ENCODE peak calls at places on chromosomes 13 and 19, in nine cellular contexts. One of them, this sample, is unnamed.
A peak's percentile ranks its signal among the peaks of the same experiment; 100 is the strongest.

GRCh38 chr13:110767476-110767875 is 54.0 kb downstream of the ING1 start:
- DNase-seq in T-helper 9 cell: no peak
- DNase-seq in lung microvascular endothelial cell: no peak
- DNase-seq in nephron progenitor cell: no peak
- DNase-seq in cardiac septum: no peak
- DNase-seq in NCI-H2029: no peak
- DNase-seq in HT-29: no peak
- DNase-seq in ovary: no peak
- DNase-seq in A172: no peak
- DNase-seq in this sample: no peak

GRCh38 chr13:79457948-79458347 is 23.0 kb upstream of the NDFIP2 start:
- DNase-seq in cardiac septum: no peak
- DNase-seq in HT-29: no peak
- DNase-seq in ovary: no peak
- DNase-seq in NCI-H2029: no peak
- DNase-seq in nephron progenitor cell: no peak
- DNase-seq in T-helper 9 cell: no peak
- DNase-seq in lung microvascular endothelial cell: peak; percentile 26
- DNase-seq in A172: no peak
- DNase-seq in this sample: no peak

GRCh38 chr13:94858856-94859811 is 146.8 kb upstream of the SOX21 start:
- DNase-seq in HT-29: no peak
- DNase-seq in NCI-H2029: no peak
- DNase-seq in cardiac septum: no peak
- DNase-seq in A172: no peak
- DNase-seq in nephron progenitor cell: peak; percentile 3
- DNase-seq in T-helper 9 cell: no peak
- DNase-seq in lung microvascular endothelial cell: peak; percentile 100
- DNase-seq in ovary: peak; percentile 75
- DNase-seq in this sample: no peak

GRCh38 chr19:888615-889385 is 4.2 kb downstream of the MED16 start:
- DNase-seq in cardiac septum: no peak
- DNase-seq in A172: no peak
- DNase-seq in ovary: no peak
- DNase-seq in HT-29: no peak
- DNase-seq in NCI-H2029: no peak
- DNase-seq in T-helper 9 cell: peak; percentile 47
- DNase-seq in lung microvascular endothelial cell: no peak
- DNase-seq in nephron progenitor cell: no peak
- DNase-seq in this sample: no peak

GRCh38 chr19:33063356-33064116 is 1.2 kb downstream of the RHPN2 start:
- DNase-seq in nephron progenitor cell: peak; percentile 22
- DNase-seq in A172: no peak
- DNase-seq in NCI-H2029: peak; percentile 70
- DNase-seq in HT-29: peak; percentile 95
- DNase-seq in cardiac septum: no peak
- DNase-seq in T-helper 9 cell: no peak
- DNase-seq in ovary: peak; percentile 26
- DNase-seq in lung microvascular endothelial cell: peak; percentile 11
- DNase-seq in this sample: peak; percentile 27

GRCh38 chr19:35041548-35042055 is at the start of gene HPN:
- DNase-seq in NCI-H2029: peak; percentile 51
- DNase-seq in ovary: no peak
- DNase-seq in lung microvascular endothelial cell: no peak
- DNase-seq in A172: no peak
- DNase-seq in cardiac septum: no peak
- DNase-seq in T-helper 9 cell: no peak
- DNase-seq in HT-29: no peak
- DNase-seq in nephron progenitor cell: peak; percentile 32
- DNase-seq in this sample: no peak

GRCh38 chr19:44626067-44626624 is 12.8 kb downstream of the IGSF23 start:
- DNase-seq in A172: peak; percentile 97
- DNase-seq in ovary: no peak
- DNase-seq in cardiac septum: no peak
- DNase-seq in HT-29: peak; percentile 94
- DNase-seq in NCI-H2029: no peak
- DNase-seq in T-helper 9 cell: no peak
- DNase-seq in nephron progenitor cell: no peak
- DNase-seq in lung microvascular endothelial cell: peak; percentile 97
- DNase-seq in this sample: no peak

GRCh38 chr13:27968316-27969072 is 621 bp downstream of the CDX2 start:
- DNase-seq in nephron progenitor cell: peak; percentile 67
- DNase-seq in HT-29: peak; percentile 40
- DNase-seq in T-helper 9 cell: no peak
- DNase-seq in lung microvascular endothelial cell: no peak
- DNase-seq in ovary: no peak
- DNase-seq in A172: no peak
- DNase-seq in NCI-H2029: peak; percentile 11
- DNase-seq in cardiac septum: no peak
- DNase-seq in this sample: peak; percentile 43

GRCh38 chr13:114131581-114132418 is 623 bp downstream of the RASA3 start:
- DNase-seq in cardiac septum: no peak
- DNase-seq in ovary: no peak
- DNase-seq in T-helper 9 cell: no peak
- DNase-seq in HT-29: peak; percentile 56
- DNase-seq in A172: no peak
- DNase-seq in lung microvascular endothelial cell: peak; percentile 51
- DNase-seq in NCI-H2029: no peak
- DNase-seq in nephron progenitor cell: no peak
- DNase-seq in this sample: no peak

GRCh38 chr19:53571339-53571738 is 33.4 kb downstream of the ZNF331 start:
- DNase-seq in ovary: no peak
- DNase-seq in A172: no peak
- DNase-seq in lung microvascular endothelial cell: no peak
- DNase-seq in cardiac septum: peak; percentile 36
- DNase-seq in T-helper 9 cell: no peak
- DNase-seq in NCI-H2029: no peak
- DNase-seq in nephron progenitor cell: no peak
- DNase-seq in HT-29: no peak
- DNase-seq in this sample: no peak

GRCh38 chr13:63696055-63696454 is 2280.4 kb upstream of the PCDH20 start:
- DNase-seq in T-helper 9 cell: no peak
- DNase-seq in cardiac septum: no peak
- DNase-seq in NCI-H2029: no peak
- DNase-seq in HT-29: no peak
- DNase-seq in A172: peak; percentile 5
- DNase-seq in nephron progenitor cell: no peak
- DNase-seq in lung microvascular endothelial cell: no peak
- DNase-seq in ovary: no peak
- DNase-seq in this sample: no peak

GRCh38 chr19:29384676-29385075 is 141.1 kb upstream of the VSTM2B start:
- DNase-seq in lung microvascular endothelial cell: no peak
- DNase-seq in T-helper 9 cell: no peak
- DNase-seq in cardiac septum: peak; percentile 43
- DNase-seq in nephron progenitor cell: no peak
- DNase-seq in A172: no peak
- DNase-seq in ovary: no peak
- DNase-seq in NCI-H2029: no peak
- DNase-seq in HT-29: no peak
- DNase-seq in this sample: no peak

GRCh38 chr19:4579389-4579788 is 19.9 kb upstream of the SEMA6B start:
- DNase-seq in HT-29: no peak
- DNase-seq in NCI-H2029: no peak
- DNase-seq in cardiac septum: no peak
- DNase-seq in lung microvascular endothelial cell: no peak
- DNase-seq in nephron progenitor cell: no peak
- DNase-seq in T-helper 9 cell: no peak
- DNase-seq in ovary: no peak
- DNase-seq in A172: no peak
- DNase-seq in this sample: no peak

GRCh38 chr13:25741796-25742195 is 310.0 kb downstream of the SHISA2 start:
- DNase-seq in HT-29: no peak
- DNase-seq in cardiac septum: no peak
- DNase-seq in lung microvascular endothelial cell: no peak
- DNase-seq in nephron progenitor cell: no peak
- DNase-seq in ovary: no peak
- DNase-seq in T-helper 9 cell: no peak
- DNase-seq in A172: no peak
- DNase-seq in NCI-H2029: no peak
- DNase-seq in this sample: no peak

GRCh38 chr13:63291701-63292100 is 1876.1 kb upstream of the PCDH20 start:
- DNase-seq in NCI-H2029: no peak
- DNase-seq in A172: no peak
- DNase-seq in cardiac septum: no peak
- DNase-seq in ovary: no peak
- DNase-seq in lung microvascular endothelial cell: no peak
- DNase-seq in HT-29: no peak
- DNase-seq in T-helper 9 cell: no peak
- DNase-seq in nephron progenitor cell: no peak
- DNase-seq in this sample: no peak

GRCh38 chr13:99970761-99971575 is 599 bp downstream of the ZIC5 start:
- DNase-seq in T-helper 9 cell: no peak
- DNase-seq in ovary: no peak
- DNase-seq in cardiac septum: no peak
- DNase-seq in nephron progenitor cell: no peak
- DNase-seq in A172: no peak
- DNase-seq in lung microvascular endothelial cell: peak; percentile 19
- DNase-seq in NCI-H2029: no peak
- DNase-seq in HT-29: no peak
- DNase-seq in this sample: no peak

GRCh38 chr13:69243366-69243765 is 864.3 kb upstream of the ATXN8OS start:
- DNase-seq in T-helper 9 cell: no peak
- DNase-seq in HT-29: peak; percentile 44
- DNase-seq in lung microvascular endothelial cell: no peak
- DNase-seq in ovary: no peak
- DNase-seq in nephron progenitor cell: no peak
- DNase-seq in A172: peak; percentile 5
- DNase-seq in NCI-H2029: peak; percentile 9
- DNase-seq in cardiac septum: no peak
- DNase-seq in this sample: peak; percentile 33

GRCh38 chr13:52428295-52428694 is 22.1 kb downstream of the VPS36 start:
- DNase-seq in NCI-H2029: no peak
- DNase-seq in HT-29: peak; percentile 59
- DNase-seq in lung microvascular endothelial cell: peak; percentile 95
- DNase-seq in nephron progenitor cell: no peak
- DNase-seq in T-helper 9 cell: no peak
- DNase-seq in A172: peak; percentile 71
- DNase-seq in ovary: no peak
- DNase-seq in cardiac septum: no peak
- DNase-seq in this sample: no peak

GRCh38 chr19:4909172-4909896 is at the start of gene UHRF1:
- DNase-seq in A172: no peak
- DNase-seq in NCI-H2029: no peak
- DNase-seq in HT-29: peak; percentile 52
- DNase-seq in cardiac septum: no peak
- DNase-seq in nephron progenitor cell: peak; percentile 58
- DNase-seq in T-helper 9 cell: no peak
- DNase-seq in ovary: no peak
- DNase-seq in lung microvascular endothelial cell: no peak
- DNase-seq in this sample: no peak

GRCh38 chr13:58004761-58005160 is 373.2 kb downstream of the PCDH17 start:
- DNase-seq in HT-29: no peak
- DNase-seq in T-helper 9 cell: no peak
- DNase-seq in nephron progenitor cell: no peak
- DNase-seq in NCI-H2029: no peak
- DNase-seq in A172: no peak
- DNase-seq in lung microvascular endothelial cell: no peak
- DNase-seq in cardiac septum: no peak
- DNase-seq in ovary: no peak
- DNase-seq in this sample: no peak

GRCh38 chr19:30664358-30665058 is 292.3 kb downstream of the ZNF536 start:
- DNase-seq in cardiac septum: no peak
- DNase-seq in HT-29: peak; percentile 19
- DNase-seq in NCI-H2029: no peak
- DNase-seq in ovary: no peak
- DNase-seq in lung microvascular endothelial cell: peak; percentile 5
- DNase-seq in nephron progenitor cell: no peak
- DNase-seq in A172: no peak
- DNase-seq in T-helper 9 cell: no peak
- DNase-seq in this sample: no peak

GRCh38 chr13:44373601-44374347 is at the start of gene SERP2:
- DNase-seq in T-helper 9 cell: no peak
- DNase-seq in ovary: peak; percentile 51
- DNase-seq in nephron progenitor cell: peak; percentile 71
- DNase-seq in NCI-H2029: no peak
- DNase-seq in lung microvascular endothelial cell: peak; percentile 30
- DNase-seq in A172: no peak
- DNase-seq in cardiac septum: no peak
- DNase-seq in HT-29: no peak
- DNase-seq in this sample: no peak

This sample was measured in NCI-H510A treated with DMSO at 0.1 percent for 48 hours.